ENCODE peak calls at places on chromosomes 11 and 22, in nine cellular contexts. One of them, this sample, is unnamed.

GRCh38 chr22:38284042-38284402 is 11.2 kb upstream of the TMEM184B start:
- DNase-seq in AG20443: peak
- DNase-seq in stimulated activated CD4-positive, alpha-beta T cell treated with anti-CD3 and anti-CD28 coated beads, Interleukin-4, amount 100 ng/mL, for 24 hours: no peak
- DNase-seq in HS-5: no peak
- DNase-seq in activated T-helper 1 cell treated with Interleukin-2 at 50 U/mL for 16 hours: no peak
- DNase-seq in stimulated activated naive B cell treated with anti-CD40 and anti-IgM and Interleukin-4, amounts not matched to agents 10 μg/mL and 1 μg/mL and 100 μg/mL, for 72 hours: no peak
- DNase-seq in cardiac fibroblast: peak
- DNase-seq in KBM-7: no peak
- DNase-seq in hepatic stellate cell: peak
- DNase-seq in this sample: no peak

GRCh38 chr22:38618258-38618657 is 37.9 kb downstream of the FAM227A start:
- DNase-seq in AG20443: no peak
- DNase-seq in stimulated activated CD4-positive, alpha-beta T cell treated with anti-CD3 and anti-CD28 coated beads, Interleukin-4, amount 100 ng/mL, for 24 hours: no peak
- DNase-seq in HS-5: no peak
- DNase-seq in activated T-helper 1 cell treated with Interleukin-2 at 50 U/mL for 16 hours: no peak
- DNase-seq in stimulated activated naive B cell treated with anti-CD40 and anti-IgM and Interleukin-4, amounts not matched to agents 10 μg/mL and 1 μg/mL and 100 μg/mL, for 72 hours: no peak
- DNase-seq in cardiac fibroblast: no peak
- DNase-seq in KBM-7: no peak
- DNase-seq in hepatic stellate cell: no peak
- DNase-seq in this sample: no peak

GRCh38 chr22:43901976-43902643 is 10.3 kb upstream of the PNPLA5 start:
- DNase-seq in AG20443: peak
- DNase-seq in stimulated activated CD4-positive, alpha-beta T cell treated with anti-CD3 and anti-CD28 coated beads, Interleukin-4, amount 100 ng/mL, for 24 hours: no peak
- DNase-seq in HS-5: peak
- DNase-seq in activated T-helper 1 cell treated with Interleukin-2 at 50 U/mL for 16 hours: no peak
- DNase-seq in stimulated activated naive B cell treated with anti-CD40 and anti-IgM and Interleukin-4, amounts not matched to agents 10 μg/mL and 1 μg/mL and 100 μg/mL, for 72 hours: no peak
- DNase-seq in cardiac fibroblast: peak
- DNase-seq in KBM-7: no peak
- DNase-seq in hepatic stellate cell: peak
- DNase-seq in this sample: no peak

GRCh38 chr11:64789331-64790204 is 11.2 kb upstream of the SF1 start:
- DNase-seq in AG20443: no peak
- DNase-seq in stimulated activated CD4-positive, alpha-beta T cell treated with anti-CD3 and anti-CD28 coated beads, Interleukin-4, amount 100 ng/mL, for 24 hours: no peak
- DNase-seq in HS-5: no peak
- DNase-seq in activated T-helper 1 cell treated with Interleukin-2 at 50 U/mL for 16 hours: no peak
- DNase-seq in stimulated activated naive B cell treated with anti-CD40 and anti-IgM and Interleukin-4, amounts not matched to agents 10 μg/mL and 1 μg/mL and 100 μg/mL, for 72 hours: no peak
- DNase-seq in cardiac fibroblast: no peak
- DNase-seq in KBM-7: no peak
- DNase-seq in hepatic stellate cell: no peak
- DNase-seq in this sample: no peak

GRCh38 chr11:134750619-134751018 is 338.6 kb upstream of the B3GAT1 start:
- DNase-seq in AG20443: no peak
- DNase-seq in stimulated activated CD4-positive, alpha-beta T cell treated with anti-CD3 and anti-CD28 coated beads, Interleukin-4, amount 100 ng/mL, for 24 hours: no peak
- DNase-seq in HS-5: no peak
- DNase-seq in activated T-helper 1 cell treated with Interleukin-2 at 50 U/mL for 16 hours: no peak
- DNase-seq in stimulated activated naive B cell treated with anti-CD40 and anti-IgM and Interleukin-4, amounts not matched to agents 10 μg/mL and 1 μg/mL and 100 μg/mL, for 72 hours: no peak
- DNase-seq in cardiac fibroblast: no peak
- DNase-seq in KBM-7: no peak
- DNase-seq in hepatic stellate cell: no peak
- DNase-seq in this sample: no peak

GRCh38 chr22:31628969-31629723 is 32.9 kb downstream of the PISD start:
- DNase-seq in AG20443: no peak
- DNase-seq in stimulated activated CD4-positive, alpha-beta T cell treated with anti-CD3 and anti-CD28 coated beads, Interleukin-4, amount 100 ng/mL, for 24 hours: no peak
- DNase-seq in HS-5: no peak
- DNase-seq in activated T-helper 1 cell treated with Interleukin-2 at 50 U/mL for 16 hours: no peak
- DNase-seq in stimulated activated naive B cell treated with anti-CD40 and anti-IgM and Interleukin-4, amounts not matched to agents 10 μg/mL and 1 μg/mL and 100 μg/mL, for 72 hours: no peak
- DNase-seq in cardiac fibroblast: no peak
- DNase-seq in KBM-7: no peak
- DNase-seq in hepatic stellate cell: no peak
- DNase-seq in this sample: no peak

GRCh38 chr11:5476184-5476819 is 12.2 kb upstream of the OR52D1 start:
- DNase-seq in AG20443: peak
- DNase-seq in stimulated activated CD4-positive, alpha-beta T cell treated with anti-CD3 and anti-CD28 coated beads, Interleukin-4, amount 100 ng/mL, for 24 hours: peak
- DNase-seq in HS-5: peak
- DNase-seq in activated T-helper 1 cell treated with Interleukin-2 at 50 U/mL for 16 hours: no peak
- DNase-seq in stimulated activated naive B cell treated with anti-CD40 and anti-IgM and Interleukin-4, amounts not matched to agents 10 μg/mL and 1 μg/mL and 100 μg/mL, for 72 hours: no peak
- DNase-seq in cardiac fibroblast: peak
- DNase-seq in KBM-7: peak
- DNase-seq in hepatic stellate cell: peak
- DNase-seq in this sample: peak

GRCh38 chr11:15867886-15868285 is 488.5 kb downstream of the SOX6 start:
- DNase-seq in AG20443: no peak
- DNase-seq in stimulated activated CD4-positive, alpha-beta T cell treated with anti-CD3 and anti-CD28 coated beads, Interleukin-4, amount 100 ng/mL, for 24 hours: no peak
- DNase-seq in HS-5: no peak
- DNase-seq in activated T-helper 1 cell treated with Interleukin-2 at 50 U/mL for 16 hours: no peak
- DNase-seq in stimulated activated naive B cell treated with anti-CD40 and anti-IgM and Interleukin-4, amounts not matched to agents 10 μg/mL and 1 μg/mL and 100 μg/mL, for 72 hours: no peak
- DNase-seq in cardiac fibroblast: no peak
- DNase-seq in KBM-7: no peak
- DNase-seq in hepatic stellate cell: no peak
- DNase-seq in this sample: no peak

GRCh38 chr11:995752-996420 is 40.6 kb downstream of the MUC6 start:
- DNase-seq in AG20443: no peak
- DNase-seq in stimulated activated CD4-positive, alpha-beta T cell treated with anti-CD3 and anti-CD28 coated beads, Interleukin-4, amount 100 ng/mL, for 24 hours: no peak
- DNase-seq in HS-5: no peak
- DNase-seq in activated T-helper 1 cell treated with Interleukin-2 at 50 U/mL for 16 hours: no peak
- DNase-seq in stimulated activated naive B cell treated with anti-CD40 and anti-IgM and Interleukin-4, amounts not matched to agents 10 μg/mL and 1 μg/mL and 100 μg/mL, for 72 hours: peak
- DNase-seq in cardiac fibroblast: no peak
- DNase-seq in KBM-7: no peak
- DNase-seq in hepatic stellate cell: no peak
- DNase-seq in this sample: no peak

This sample was measured in SK-MEL-5.